ENCODE peak calls at places on chromosomes 4 and X, in five cellular contexts. T, O, N, Q and M are unnamed samples.
A peak's percentile ranks its signal among the peaks of the same experiment; 100 is the strongest.

GRCh38 chr4:80182237-80182866 is 15.0 kb upstream of the PRDM8 start:
- DNase-seq in Q (no peak), N (no peak), O (no peak), T (no peak), M (no peak)

GRCh38 chr4:87961993-87962791 is 13.3 kb upstream of the SPP1 start:
- DNase-seq in T (no peak), Q (no peak), N (peak; percentile 82), O (no peak), M (peak; percentile 49)

GRCh38 chr4:55993994-55994657 is 45.4 kb downstream of the CEP135 start:
- DNase-seq in Q (no peak), T (no peak), N (no peak), O (no peak), M (no peak)

GRCh38 chr4:102439835-102440234 is 61.3 kb upstream of the NFKB1 start:
- DNase-seq in Q (no peak), T (no peak), N (peak; percentile 71), O (no peak), M (peak; percentile 79)

GRCh38 chr4:99927566-99927965 is 18.9 kb downstream of the DNAJB14 start:
- DNase-seq in T (no peak), N (no peak), Q (no peak), O (no peak), M (no peak)

GRCh38 chrX:134520860-134521390 is 61.0 kb downstream of the HPRT1 start:
- DNase-seq in O (peak; percentile 35), T (no peak), Q (peak; percentile 28), N (peak; percentile 54), M (peak; percentile 57)

GRCh38 chr4:154329939-154330338 is 161.7 kb downstream of the DCHS2 start:
- DNase-seq in N (peak; percentile 74), O (no peak), T (no peak), Q (no peak), M (no peak)

GRCh38 chr4:70956570-70957210 is 36.8 kb upstream of the DCK start:
- DNase-seq in T (no peak), Q (no peak), N (no peak), O (no peak), M (no peak)

GRCh38 chrX:12950851-12951589 is 23.9 kb upstream of the TMSB4X start:
- DNase-seq in Q (peak; percentile 81), N (no peak), O (no peak), T (peak; percentile 69), M (no peak)

GRCh38 chr4:94766856-94767255 is 9.1 kb downstream of the BMPR1B start:
- DNase-seq in O (no peak), N (peak; percentile 96), Q (no peak), T (no peak), M (peak; percentile 14)

DNA sequence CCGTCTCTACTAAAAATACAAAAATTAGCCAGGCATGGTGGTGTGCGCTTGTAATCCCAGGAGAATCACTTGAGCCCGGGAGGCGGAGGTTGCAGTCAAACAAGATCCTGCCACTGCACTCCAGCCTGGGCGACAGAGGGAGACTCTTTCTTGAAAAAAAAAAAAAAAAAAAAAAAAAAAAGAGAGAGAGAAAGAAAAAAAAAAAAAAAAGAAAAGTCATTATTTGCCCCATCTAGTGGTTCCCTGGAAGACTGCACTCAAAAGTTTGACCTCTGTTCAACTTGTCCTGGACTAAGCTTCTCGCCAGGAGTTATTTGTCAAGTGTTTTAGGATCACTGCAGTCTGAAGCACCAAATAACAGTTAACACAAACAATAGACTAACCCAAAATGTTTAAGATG is 45.3 kb upstream of the KCTD8 start:
- DNase-seq in Q (no peak), N (peak; percentile 17), T (no peak), O (peak; percentile 1), M (peak; percentile 0)
- H3K36me3 ChIP-seq in Q (no peaks in the 10 kb centered on the region), N (no peaks in the 10 kb centered on the region), T (no peaks in the 10 kb centered on the region), O (no peaks in the 10 kb centered on the region), M (no peaks in the 10 kb centered on the region)

GRCh38 chr4:82823062-82823461 is 24.5 kb upstream of the SCD5 start:
- DNase-seq in N (peak; percentile 23), Q (no peak), O (no peak), T (no peak), M (peak; percentile 73)
- H3K36me3 ChIP-seq in N (peaks cover 19% of the 10 kb centered on the region), Q (peaks cover 83% of the 10 kb centered on the region), O (peaks cover 9% of the 10 kb centered on the region), T (peaks cover 100% of the 10 kb centered on the region), M (peaks cover 91% of the 10 kb centered on the region)

DNA sequence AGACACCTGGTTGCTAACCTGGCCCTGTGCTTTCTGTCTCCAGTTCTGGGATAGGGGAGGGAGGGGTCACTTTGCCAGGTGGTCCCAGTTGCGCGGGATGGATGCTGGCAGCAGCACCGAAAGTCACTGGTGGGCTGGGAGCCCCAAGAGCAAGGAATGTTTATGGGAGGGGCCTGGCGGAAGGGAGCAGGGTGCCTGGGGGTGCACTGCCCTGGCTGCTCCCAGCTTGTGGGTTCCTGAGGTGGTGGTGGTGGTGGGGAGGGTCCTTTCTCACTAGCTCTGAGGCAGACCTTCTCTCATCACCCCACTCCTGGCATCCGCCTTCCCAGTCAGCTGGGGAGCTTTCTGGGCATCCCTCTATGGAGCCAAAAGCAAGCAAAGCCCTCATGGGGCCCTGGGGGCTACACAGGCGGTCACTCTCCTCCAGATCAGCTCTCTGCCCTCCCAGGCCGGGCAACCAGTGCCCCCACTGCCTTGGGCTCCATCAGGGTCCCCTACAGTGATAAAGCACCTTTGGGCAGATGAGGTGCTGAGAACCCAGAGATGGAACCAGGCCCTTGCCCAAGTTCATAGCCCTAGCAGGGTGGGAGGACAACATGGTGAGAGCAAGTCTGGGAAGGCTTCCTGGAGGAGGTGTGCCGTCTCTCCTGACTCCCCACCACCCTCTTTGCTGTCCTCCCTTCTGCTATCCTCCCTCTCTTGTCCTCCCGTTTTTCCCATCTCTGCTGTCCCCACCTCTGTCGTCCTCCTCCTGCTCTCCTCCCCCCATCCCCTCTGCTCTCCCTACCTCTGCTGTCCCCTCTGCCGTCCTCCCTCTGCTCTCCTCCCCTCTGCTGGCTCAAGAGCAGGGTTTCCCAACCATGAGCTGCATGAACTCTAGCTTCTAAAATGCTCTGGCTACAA is 16.0 kb downstream of the FGFR3 start:
- DNase-seq in O (no peak), Q (no peak), N (no peak), T (no peak), M (no peak)
- H3K36me3 ChIP-seq in O (peaks cover 24% of the 10 kb centered on the region), Q (peaks cover 29% of the 10 kb centered on the region), N (peaks cover 28% of the 10 kb centered on the region), T (peaks cover 9% of the 10 kb centered on the region), M (peaks cover 10% of the 10 kb centered on the region)

DNA sequence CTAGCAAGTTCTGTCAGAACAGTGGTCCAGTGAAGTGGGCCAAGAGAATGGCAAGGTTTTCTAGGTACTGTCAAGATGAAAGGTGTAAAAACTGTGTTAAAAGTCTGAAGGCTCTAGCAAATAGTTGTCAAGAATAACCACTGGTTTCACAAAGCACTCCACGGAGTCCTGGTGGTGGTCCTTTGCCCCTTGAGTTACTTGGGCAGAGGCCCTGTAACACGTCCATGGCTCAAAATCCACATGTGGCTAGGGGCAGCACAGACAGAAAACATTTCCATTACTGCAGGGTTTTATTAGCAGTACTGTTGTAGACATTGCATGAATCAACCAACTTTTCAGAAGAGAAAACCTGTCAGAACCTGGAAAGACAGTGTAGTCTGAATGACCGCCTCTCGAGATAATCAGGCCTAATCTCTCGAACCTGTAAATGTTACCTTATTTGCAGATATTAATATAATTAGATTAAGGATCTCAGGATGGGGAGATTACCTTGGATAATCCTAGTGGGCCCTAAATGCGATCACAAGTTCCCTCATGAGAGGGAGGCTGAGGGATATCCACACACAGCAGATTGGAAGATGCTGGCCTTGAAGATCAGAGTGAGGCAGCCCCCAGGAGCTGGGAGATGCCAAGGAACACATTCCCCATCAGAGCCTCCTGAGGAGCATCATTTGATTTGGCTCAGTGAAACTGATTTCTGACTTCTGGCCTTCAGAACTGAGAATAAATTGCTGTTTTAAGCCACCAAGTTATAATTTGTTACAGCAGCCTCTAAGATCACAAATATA is 34.7 kb downstream of the ERVMER34-1 start:
- DNase-seq in Q (no peak), T (no peak), N (no peak), O (no peak), M (no peak)
- H3K36me3 ChIP-seq in Q (peaks cover 19% of the 10 kb centered on the region), T (peaks cover 30% of the 10 kb centered on the region), N (peaks cover 10% of the 10 kb centered on the region), O (peaks cover 24% of the 10 kb centered on the region), M (peaks cover 14% of the 10 kb centered on the region)

GRCh38 chr4:1898681-1899080 is 27.5 kb downstream of the NSD2 start:
- DNase-seq in N (no peak), Q (no peak), O (no peak), T (no peak), M (no peak)
- H3K36me3 ChIP-seq in N (peaks cover 7% of the 10 kb centered on the region), Q (peaks cover 88% of the 10 kb centered on the region), O (peaks cover 11% of the 10 kb centered on the region), T (peaks cover 5% of the 10 kb centered on the region), M (peaks cover 5% of the 10 kb centered on the region)

GRCh38 chr4:76790377-76790776 is 107.6 kb downstream of the SOWAHB start:
- DNase-seq in T (no peak), Q (no peak), N (no peak), O (no peak), M (no peak)
- H3K36me3 ChIP-seq in T (no peaks in the 10 kb centered on the region), Q (no peaks in the 10 kb centered on the region), N (no peaks in the 10 kb centered on the region), O (no peaks in the 10 kb centered on the region), M (no peaks in the 10 kb centered on the region)

GRCh38 chr4:168272488-168272887 is 46.1 kb downstream of the DDX60 start:
- DNase-seq in T (no peak), Q (peak; percentile 35), O (no peak), N (no peak), M (no peak)
- H3K36me3 ChIP-seq in T (peaks cover 76% of the 10 kb centered on the region), Q (peaks cover 28% of the 10 kb centered on the region), O (no peaks in the 10 kb centered on the region), N (no peaks in the 10 kb centered on the region), M (no peaks in the 10 kb centered on the region)

GRCh38 chrX:115652221-115652620 is 91.2 kb downstream of the PLS3 start:
- DNase-seq in O (no peak), T (no peak), Q (no peak), N (no peak), M (peak; percentile 14)
- H3K36me3 ChIP-seq in O (peaks cover 2% of the 10 kb centered on the region), T (peaks cover 18% of the 10 kb centered on the region), Q (no peaks in the 10 kb centered on the region), N (no peaks in the 10 kb centered on the region), M (peaks cover 23% of the 10 kb centered on the region)